ENCODE peak calls at places on chromosomes 7 and 10, in seven cellular contexts. F is left ventricle myocardium superior; R is heart left ventricle; E is body of pancreas; L is T-cell; C is CD8-positive, alpha-beta memory T cell; S is anterior cingulate cortex. W is an unnamed sample.

GRCh38 chr7:93890041-93890463 is 501 bp downstream of the TFPI2 start:
- DNase-seq in L (no peak), R (no peak), C (no peak), S (no peak), F (peak; percentile 35), E (peak; percentile 50), W (peak; percentile 35)

GRCh38 chr10:69088471-69088769 is 517 bp downstream of the SRGN start:
- DNase-seq in C (peak; percentile 67), S (no peak), E (no peak), L (peak; percentile 25), F (no peak), R (no peak), W (no peak)

GRCh38 chr10:87750001-87750651 is 67.9 kb downstream of the ATAD1 start:
- DNase-seq in R (no peak), E (no peak), S (no peak), L (no peak), C (no peak), F (no peak), W (no peak)

GRCh38 chr10:126252884-126253612 is 135.2 kb downstream of the ADAM12 start:
- DNase-seq in R (peak; percentile 38), E (no peak), F (no peak), L (no peak), C (no peak), S (no peak), W (no peak)

GRCh38 chr7:132345730-132346129 is 230.5 kb downstream of the PLXNA4 start:
- DNase-seq in E (no peak), S (no peak), R (no peak), L (no peak), F (no peak), C (no peak), W (no peak)

GRCh38 chr7:99422625-99423024 is 13.9 kb downstream of the BUD31 start:
- DNase-seq in L (no peak), C (no peak), R (no peak), S (no peak), E (no peak), F (no peak), W (no peak)

GRCh38 chr7:101819913-101820522 is 2.6 kb downstream of the CUX1 start:
- DNase-seq in L (no peak), S (no peak), E (no peak), R (no peak), F (no peak), C (no peak), W (no peak)

GRCh38 chr7:110541962-110542361 is 549.0 kb upstream of the LRRN3 start:
- DNase-seq in S (no peak), L (no peak), C (no peak), F (no peak), R (no peak), E (no peak), W (no peak)

GRCh38 chr10:107168739-107169138 is 4.2 kb upstream of the SORCS1 start:
- DNase-seq in L (no peak), R (no peak), E (no peak), F (no peak), C (no peak), S (no peak), W (no peak)

GRCh38 chr10:73774637-73775036 is 7.2 kb upstream of the CHCHD1 start:
- DNase-seq in F (no peak), R (no peak), L (peak; percentile 28), C (no peak), S (no peak), E (no peak), W (no peak)

GRCh38 chr10:121914661-121915060 is 13.2 kb downstream of the ATE1 start:
- DNase-seq in R (no peak), E (no peak), F (no peak), C (no peak), S (no peak), L (no peak), W (no peak)

GRCh38 chr7:76386691-76387260 is 22.7 kb downstream of the SSC4D start:
- DNase-seq in E (no peak), S (no peak), L (no peak), F (no peak), C (no peak), R (no peak), W (no peak)

GRCh38 chr7:128352138-128352537 is 8.4 kb upstream of the RBM28 start:
- DNase-seq in R (peak; percentile 58), L (no peak), S (no peak), F (peak; percentile 70), C (peak; percentile 49), E (peak; percentile 73), W (peak; percentile 67)

GRCh38 chr7:120216947-120217346 is 56.0 kb upstream of the KCND2 start:
- DNase-seq in L (no peak), S (no peak), C (no peak), E (no peak), R (no peak), F (no peak), W (no peak)

GRCh38 chr7:112546723-112547513 is 66.1 kb downstream of the LSMEM1 start:
- DNase-seq in S (no peak), E (no peak), R (no peak), C (no peak), F (no peak), L (no peak), W (no peak)

GRCh38 chr7:101814996-101815825 is 2.2 kb upstream of the CUX1 start:
- DNase-seq in F (peak; percentile 73), S (peak; percentile 28), C (peak; percentile 73), R (peak; percentile 69), L (peak; percentile 48), E (peak; percentile 72), W (peak; percentile 51)

GRCh38 chr10:92787557-92788152 is 60.7 kb upstream of the EXOC6 start:
- DNase-seq in S (no peak), C (no peak), F (no peak), L (no peak), E (no peak), R (no peak), W (no peak)

GRCh38 chr10:34861293-34862004 is 46.4 kb upstream of the PARD3 start:
- DNase-seq in F (peak; percentile 40), C (no peak), S (no peak), L (no peak), E (peak; percentile 19), R (no peak), W (no peak)

GRCh38 chr10:80441831-80442230 is 12.3 kb upstream of the TSPAN14 start:
- DNase-seq in L (no peak), S (no peak), F (no peak), C (no peak), R (no peak), E (no peak), W (no peak)

GRCh38 chr7:100806276-100806675 is 21.0 kb downstream of the EPHB4 start:
- DNase-seq in C (no peak), R (no peak), L (no peak), E (no peak), F (no peak), S (no peak), W (no peak)